ENCODE peak calls at places on chromosomes 2 and 18, in ten cellular contexts. Y, X, R, J, H, K, B, L, W and Z are unnamed samples.
A peak's percentile ranks its signal among the peaks of the same experiment; 100 is the strongest.

GRCh38 chr2:226337941-226338605 is 461.5 kb downstream of the IRS1 start:
- DNase-seq in Y (peak; percentile 85), X (no peak), R (no peak), J (no peak), H (no peak), K (peak; percentile 93), B (no peak), L (no peak), W (no peak), Z (no peak)

GRCh38 chr2:146850746-146851145 is 994.1 kb upstream of the ACVR2A start:
- DNase-seq in Y (no peak), X (no peak), R (no peak), J (no peak), H (no peak), K (no peak), B (no peak), L (no peak), W (no peak), Z (no peak)

GRCh38 chr2:235990344-235990743 is 177.8 kb downstream of the GBX2 start:
- DNase-seq in Y (no peak), X (no peak), R (no peak), J (no peak), H (no peak), K (no peak), B (peak; percentile 74), L (no peak), W (no peak), Z (no peak)

GRCh38 chr2:95273911-95274290 is 348 bp upstream of the PROM2 start:
- DNase-seq in Y (no peak), X (no peak), R (no peak), J (no peak), H (no peak), K (no peak), B (peak; percentile 39), L (no peak), W (no peak), Z (no peak)

GRCh38 chr2:239321596-239322413 is 79.0 kb downstream of the HDAC4 start:
- DNase-seq in Y (no peak), X (peak; percentile 92), R (no peak), J (no peak), H (no peak), K (no peak), B (no peak), L (peak; percentile 38), W (no peak), Z (no peak)

GRCh38 chr2:241804326-241805276 is 4.4 kb upstream of the NEU4 start:
- DNase-seq in Y (no peak), X (no peak), R (no peak), J (no peak), H (no peak), K (peak; percentile 38), B (peak; percentile 58), L (no peak), W (no peak), Z (no peak)

GRCh38 chr2:187037310-187037709 is 188.3 kb upstream of the ZSWIM2 start:
- DNase-seq in Y (no peak), X (no peak), R (no peak), J (no peak), H (no peak), K (no peak), B (no peak), L (no peak), W (no peak), Z (no peak)

GRCh38 chr18:11795916-11796315 is 55.3 kb upstream of the CHMP1B start:
- DNase-seq in Y (no peak), X (no peak), R (no peak), J (no peak), H (no peak), K (no peak), B (no peak), L (no peak), W (no peak), Z (no peak)

GRCh38 chr2:226079677-226080076 is 680.2 kb downstream of the NYAP2 start:
- DNase-seq in Y (peak; percentile 97), X (no peak), R (peak; percentile 54), J (peak; percentile 80), H (no peak), K (peak; percentile 78), B (no peak), L (no peak), W (no peak), Z (no peak)

GRCh38 chr2:167471332-167471731 is 583.1 kb downstream of the XIRP2 start:
- DNase-seq in Y (no peak), X (no peak), R (no peak), J (no peak), H (no peak), K (no peak), B (no peak), L (no peak), W (no peak), Z (no peak)

GRCh38 chr2:43464546-43464945 is 131.3 kb downstream of the THADA start:
- DNase-seq in Y (peak; percentile 83), X (no peak), R (no peak), J (no peak), H (no peak), K (peak; percentile 89), B (no peak), L (no peak), W (no peak), Z (no peak)

GRCh38 chr2:73994544-73994831 is 9.8 kb downstream of the TET3 start:
- DNase-seq in Y (no peak), X (no peak), R (no peak), J (no peak), H (no peak), K (no peak), B (no peak), L (no peak), W (no peak), Z (no peak)

GRCh38 chr2:73993376-73993775 is 8.7 kb downstream of the TET3 start:
- DNase-seq in Y (no peak), X (no peak), R (no peak), J (no peak), H (no peak), K (no peak), B (no peak), L (no peak), W (no peak), Z (no peak)

GRCh38 chr2:73997813-73998212 is 13.1 kb downstream of the TET3 start:
- DNase-seq in Y (no peak), X (no peak), R (no peak), J (no peak), H (no peak), K (no peak), B (no peak), L (no peak), W (no peak), Z (no peak)

GRCh38 chr2:73993799-73994543 is 9.3 kb downstream of the TET3 start:
- DNase-seq in Y (no peak), X (no peak), R (no peak), J (no peak), H (no peak), K (no peak), B (no peak), L (no peak), W (no peak), Z (no peak)

DNA sequence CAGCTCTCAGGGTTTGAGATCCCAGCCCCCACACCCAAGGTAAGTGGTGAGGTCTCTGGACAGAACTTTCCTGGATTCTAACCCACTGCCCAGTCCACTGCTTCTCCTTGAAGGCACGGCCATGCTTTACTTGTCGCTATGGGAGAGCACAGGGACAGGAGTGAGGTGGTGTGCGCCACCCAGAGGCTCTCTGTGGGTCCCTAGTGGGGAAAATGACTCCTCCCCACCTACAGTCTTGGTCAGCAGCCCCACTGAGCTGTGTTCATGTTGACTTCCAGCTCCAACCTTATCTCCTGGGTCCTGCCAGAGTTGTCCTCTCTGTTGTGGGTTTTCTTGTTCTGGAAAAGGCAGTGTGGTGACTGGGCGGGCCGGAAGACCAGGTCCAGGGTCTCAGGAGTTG is 11.1 kb downstream of the TET3 start:
- DNase-seq in Y (no peak), X (no peak), R (no peak), J (no peak), H (no peak), K (no peak), B (no peak), L (no peak), W (no peak), Z (no peak)
- TF ChIP-seq CTCF in Y (no peak), X (peak; percentile 20), R (no peak), J (no peak), H (no peak), K (no peak), B (no peak), L (no peak), W (no peak), Z (no peak)

GRCh38 chr2:55050133-55050994 is at the start of gene RTN4:
- DNase-seq in Y (peak; percentile 99), X (peak; percentile 99), R (peak; percentile 95), J (peak; percentile 99), H (peak; percentile 94), K (peak; percentile 100), B (peak; percentile 99), L (peak; percentile 99), W (peak; percentile 98), Z (peak; percentile 99)
- TF ChIP-seq CTCF in Y (peak; percentile 48), X (peak; percentile 20), R (peak; percentile 25), J (no peak), H (no peak), K (peak; percentile 37), B (no peak), L (no peak), W (no peak), Z (no peak)

GRCh38 chr18:79379251-79379905 is 16.4 kb upstream of the NFATC1 start:
- DNase-seq in Y (no peak), X (no peak), R (no peak), J (no peak), H (no peak), K (no peak), B (no peak), L (no peak), W (no peak), Z (no peak)
- TF ChIP-seq CTCF in Y (no peak), X (no peak), R (no peak), J (no peak), H (no peak), K (no peak), B (peak; percentile 4), L (peak; percentile 21), W (peak; percentile 13), Z (no peak)

GRCh38 chr18:72652990-72653593 is 109.0 kb upstream of the CBLN2 start:
- DNase-seq in Y (no peak), X (peak; percentile 57), R (no peak), J (no peak), H (peak; percentile 59), K (peak; percentile 6), B (no peak), L (no peak), W (peak; percentile 49), Z (peak; percentile 56)
- TF ChIP-seq CTCF in Y (no peak), X (peak; percentile 74), R (no peak), J (peak; percentile 43), H (peak; percentile 69), K (peak; percentile 26), B (peak; percentile 17), L (peak; percentile 13), W (peak; percentile 72), Z (peak; percentile 41)